ENCODE peak calls at places on chromosomes 7 and 10, in four cellular contexts. One of them, this sample, is unnamed.

GRCh38 chr10:78925800-78926319 is 142.9 kb upstream of the ZMIZ1 start:
- DNase-seq in kidney: no peak
- DNase-seq in lower lobe of right lung: no peak
- DNase-seq in cardiac fibroblast: peak
- DNase-seq in this sample: no peak

GRCh38 chr10:55491712-55492111 is 690.7 kb upstream of the PCDH15 start:
- DNase-seq in kidney: no peak
- DNase-seq in lower lobe of right lung: no peak
- DNase-seq in cardiac fibroblast: no peak
- DNase-seq in this sample: no peak

GRCh38 chr10:28492093-28492492 is 40.8 kb upstream of the WAC start:
- DNase-seq in kidney: no peak
- DNase-seq in lower lobe of right lung: no peak
- DNase-seq in cardiac fibroblast: no peak
- DNase-seq in this sample: no peak

GRCh38 chr10:101319241-101319915 is 34.6 kb upstream of the BTRC start:
- DNase-seq in kidney: no peak
- DNase-seq in lower lobe of right lung: no peak
- DNase-seq in cardiac fibroblast: peak
- DNase-seq in this sample: peak

GRCh38 chr10:70035531-70035930 is 17.1 kb upstream of the MACROH2A2 start:
- DNase-seq in kidney: no peak
- DNase-seq in lower lobe of right lung: no peak
- DNase-seq in cardiac fibroblast: no peak
- DNase-seq in this sample: no peak

GRCh38 chr10:59079386-59080226 is 96.8 kb upstream of the PHYHIPL start:
- DNase-seq in kidney: no peak
- DNase-seq in lower lobe of right lung: no peak
- DNase-seq in cardiac fibroblast: peak
- DNase-seq in this sample: no peak

GRCh38 chr7:138097064-138097741 is 20.9 kb downstream of the AKR1D1 start:
- DNase-seq in kidney: no peak
- DNase-seq in lower lobe of right lung: no peak
- DNase-seq in cardiac fibroblast: peak
- DNase-seq in this sample: no peak

GRCh38 chr10:87861566-87861952 is 1.8 kb downstream of the KLLN start:
- DNase-seq in kidney: peak
- DNase-seq in lower lobe of right lung: peak
- DNase-seq in cardiac fibroblast: peak
- DNase-seq in this sample: peak

GRCh38 chr10:131177431-131178327 is 133.8 kb downstream of the TCERG1L start:
- DNase-seq in kidney: peak
- DNase-seq in lower lobe of right lung: no peak
- DNase-seq in cardiac fibroblast: no peak
- DNase-seq in this sample: no peak

GRCh38 chr7:1928555-1929348 is 258.7 kb downstream of the ELFN1 start:
- DNase-seq in kidney: peak
- DNase-seq in lower lobe of right lung: peak
- DNase-seq in cardiac fibroblast: no peak
- DNase-seq in this sample: no peak

GRCh38 chr7:17396692-17397091 is 98.2 kb downstream of the AHR start:
- DNase-seq in kidney: no peak
- DNase-seq in lower lobe of right lung: no peak
- DNase-seq in cardiac fibroblast: no peak
- DNase-seq in this sample: no peak

GRCh38 chr10:98555011-98555619 is 108.4 kb upstream of the HPS1 start:
- DNase-seq in kidney: no peak
- DNase-seq in lower lobe of right lung: no peak
- DNase-seq in cardiac fibroblast: no peak
- DNase-seq in this sample: no peak

GRCh38 chr10:104253106-104253505 is 1.6 kb upstream of the GSTO1 start:
- DNase-seq in kidney: no peak
- DNase-seq in lower lobe of right lung: no peak
- DNase-seq in cardiac fibroblast: no peak
- DNase-seq in this sample: no peak

DNA sequence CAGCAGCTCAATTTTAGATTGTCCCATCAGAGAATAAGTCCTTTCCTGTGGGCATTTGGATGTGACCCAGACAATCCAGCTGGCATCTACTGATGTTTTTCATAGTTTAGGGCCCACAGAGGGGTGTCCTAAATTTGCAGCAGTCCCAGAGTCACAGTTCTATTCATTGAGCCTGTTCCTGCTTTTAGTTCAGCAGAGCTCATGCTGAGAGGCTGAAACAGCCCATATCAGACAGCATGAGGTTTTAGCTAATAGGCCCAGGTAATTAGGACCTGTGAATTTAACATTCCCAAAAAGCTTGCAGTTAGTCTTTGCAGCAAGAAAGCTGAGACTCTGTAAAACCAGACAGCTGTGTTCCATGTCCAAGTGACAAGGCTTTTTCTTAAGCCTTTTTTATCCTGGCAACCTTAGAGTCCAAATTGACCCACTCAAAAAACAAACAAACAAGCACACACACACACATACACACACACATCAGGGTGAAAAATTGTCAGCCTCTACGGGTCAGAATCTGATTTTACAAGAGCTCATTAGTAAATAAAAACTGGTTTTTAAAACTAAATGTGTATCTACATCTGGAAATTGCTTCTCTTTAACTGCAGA is 33.8 kb downstream of the ANKIB1 start:
- DNase-seq in kidney: no peak
- DNase-seq in lower lobe of right lung: no peak
- DNase-seq in cardiac fibroblast: no peak
- DNase-seq in this sample: no peak
- H3K4me3 ChIP-seq in kidney: no peak
- H3K4me3 ChIP-seq in lower lobe of right lung: no peak
- H3K4me3 ChIP-seq in cardiac fibroblast: no peak
- H3K4me3 ChIP-seq in this sample: no peak

GRCh38 chr7:45922810-45923209 is 1.7 kb upstream of the IGFBP3 start:
- DNase-seq in kidney: no peak
- DNase-seq in lower lobe of right lung: no peak
- DNase-seq in cardiac fibroblast: peak
- DNase-seq in this sample: no peak
- H3K4me3 ChIP-seq in kidney: peak
- H3K4me3 ChIP-seq in lower lobe of right lung: peak
- H3K4me3 ChIP-seq in cardiac fibroblast: peak
- H3K4me3 ChIP-seq in this sample: peak

DNA sequence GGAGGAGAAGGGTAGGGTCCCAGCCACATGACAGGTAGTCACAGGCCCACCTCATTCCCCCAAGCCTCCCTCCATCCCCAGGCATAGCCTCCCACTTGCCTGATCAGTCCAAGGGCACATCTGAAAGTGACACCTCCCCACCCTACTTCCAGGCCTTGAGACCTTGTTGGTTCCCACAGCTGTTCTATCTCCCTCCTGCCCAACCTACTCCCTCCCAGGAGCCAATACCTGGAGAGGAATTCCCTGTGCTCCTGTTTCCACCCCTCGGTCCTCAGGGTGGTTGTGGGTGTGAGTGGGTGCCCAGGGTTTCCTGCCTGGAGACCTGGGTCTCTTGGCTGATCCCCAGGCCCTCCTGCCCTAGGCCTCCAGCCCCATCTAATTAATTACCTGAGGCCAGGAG is 11.6 kb upstream of the IMPDH1 start:
- DNase-seq in kidney: no peak
- DNase-seq in lower lobe of right lung: no peak
- DNase-seq in cardiac fibroblast: no peak
- DNase-seq in this sample: no peak
- H3K4me3 ChIP-seq in kidney: no peak
- H3K4me3 ChIP-seq in lower lobe of right lung: no peak
- H3K4me3 ChIP-seq in cardiac fibroblast: no peak
- H3K4me3 ChIP-seq in this sample: no peak

DNA sequence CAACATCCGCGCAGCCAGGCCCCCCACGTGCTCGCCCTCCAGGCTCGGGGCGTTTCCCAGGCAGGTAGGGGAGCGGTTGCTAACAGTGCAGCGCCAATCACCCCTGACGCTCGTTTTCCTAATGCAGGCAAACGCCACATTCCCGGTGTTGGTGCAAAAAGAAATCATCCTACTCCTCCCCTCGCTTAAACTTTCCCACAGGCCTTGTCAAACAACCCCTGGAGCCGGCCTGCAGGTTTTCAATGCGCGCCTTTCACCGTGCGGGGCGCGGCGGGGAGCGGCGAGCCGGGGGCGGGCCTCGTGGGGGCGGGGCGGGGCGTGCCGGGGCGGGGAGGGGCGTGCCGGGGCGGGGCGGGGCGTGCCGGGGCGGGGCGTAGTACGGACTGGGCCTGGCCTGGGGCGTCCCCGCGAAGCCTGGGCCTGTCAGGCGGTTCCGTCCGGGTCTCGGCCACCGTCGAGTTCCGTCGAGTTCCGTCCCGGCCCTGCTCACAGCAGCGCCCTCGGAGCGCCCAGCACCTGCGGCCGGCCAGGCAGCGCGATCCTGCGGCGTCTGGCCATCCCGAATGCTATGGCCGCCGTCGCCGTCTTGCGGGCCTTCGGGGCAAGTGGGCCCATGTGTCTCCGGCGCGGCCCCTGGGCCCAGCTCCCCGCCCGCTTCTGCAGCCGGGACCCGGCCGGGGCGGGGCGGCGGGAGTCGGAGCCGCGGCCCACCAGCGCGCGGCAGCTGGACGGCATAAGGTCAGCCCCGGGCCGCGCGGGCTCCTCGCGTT is at the start of gene ECHDC3:
- DNase-seq in kidney: peak
- DNase-seq in lower lobe of right lung: peak
- DNase-seq in cardiac fibroblast: peak
- DNase-seq in this sample: no peak
- H3K4me3 ChIP-seq in kidney: peak
- H3K4me3 ChIP-seq in lower lobe of right lung: peak
- H3K4me3 ChIP-seq in cardiac fibroblast: peak
- H3K4me3 ChIP-seq in this sample: peak

GRCh38 chr7:45021604-45022296 is 21.7 kb downstream of the CCM2 start:
- DNase-seq in kidney: no peak
- DNase-seq in lower lobe of right lung: no peak
- DNase-seq in cardiac fibroblast: peak
- DNase-seq in this sample: no peak
- H3K4me3 ChIP-seq in kidney: no peak
- H3K4me3 ChIP-seq in lower lobe of right lung: no peak
- H3K4me3 ChIP-seq in cardiac fibroblast: no peak
- H3K4me3 ChIP-seq in this sample: no peak

DNA sequence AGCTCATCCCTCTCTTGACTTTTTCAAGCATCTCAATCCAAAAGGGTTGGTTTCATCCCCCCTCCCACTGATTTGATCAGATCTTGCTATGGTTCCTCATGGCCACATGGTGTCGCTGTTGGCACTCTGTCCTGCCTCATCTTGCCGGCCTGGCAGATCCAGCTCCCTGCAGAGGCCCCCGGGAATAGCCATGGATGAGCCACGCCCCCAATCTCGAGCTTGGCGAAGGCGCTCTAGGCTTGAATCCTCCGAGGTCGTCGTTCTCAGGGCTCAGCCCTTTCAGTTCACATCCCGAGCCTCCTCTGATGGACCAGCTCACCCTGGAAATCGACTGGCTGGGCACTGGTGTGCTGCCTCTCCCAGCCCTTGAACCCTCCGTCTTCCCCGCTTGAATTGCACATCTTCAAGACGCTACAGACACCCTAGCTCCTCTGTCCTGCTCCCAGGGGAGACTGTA is 628.7 kb downstream of the TYW1 start:
- DNase-seq in kidney: peak
- DNase-seq in lower lobe of right lung: peak
- DNase-seq in cardiac fibroblast: peak
- DNase-seq in this sample: peak
- H3K4me3 ChIP-seq in kidney: peak
- H3K4me3 ChIP-seq in lower lobe of right lung: peak
- H3K4me3 ChIP-seq in cardiac fibroblast: peak
- H3K4me3 ChIP-seq in this sample: peak

GRCh38 chr10:60086421-60086820 is 180.1 kb upstream of the CCDC6 start:
- DNase-seq in kidney: no peak
- DNase-seq in lower lobe of right lung: no peak
- DNase-seq in cardiac fibroblast: no peak
- DNase-seq in this sample: no peak

GRCh38 chr10:60086862-60087261 is 180.5 kb upstream of the CCDC6 start:
- DNase-seq in kidney: no peak
- DNase-seq in lower lobe of right lung: no peak
- DNase-seq in cardiac fibroblast: no peak
- DNase-seq in this sample: no peak

GRCh38 chr10:60083039-60083344 is 176.6 kb upstream of the CCDC6 start:
- DNase-seq in kidney: no peak
- DNase-seq in lower lobe of right lung: no peak
- DNase-seq in cardiac fibroblast: no peak
- DNase-seq in this sample: no peak

DNA sequence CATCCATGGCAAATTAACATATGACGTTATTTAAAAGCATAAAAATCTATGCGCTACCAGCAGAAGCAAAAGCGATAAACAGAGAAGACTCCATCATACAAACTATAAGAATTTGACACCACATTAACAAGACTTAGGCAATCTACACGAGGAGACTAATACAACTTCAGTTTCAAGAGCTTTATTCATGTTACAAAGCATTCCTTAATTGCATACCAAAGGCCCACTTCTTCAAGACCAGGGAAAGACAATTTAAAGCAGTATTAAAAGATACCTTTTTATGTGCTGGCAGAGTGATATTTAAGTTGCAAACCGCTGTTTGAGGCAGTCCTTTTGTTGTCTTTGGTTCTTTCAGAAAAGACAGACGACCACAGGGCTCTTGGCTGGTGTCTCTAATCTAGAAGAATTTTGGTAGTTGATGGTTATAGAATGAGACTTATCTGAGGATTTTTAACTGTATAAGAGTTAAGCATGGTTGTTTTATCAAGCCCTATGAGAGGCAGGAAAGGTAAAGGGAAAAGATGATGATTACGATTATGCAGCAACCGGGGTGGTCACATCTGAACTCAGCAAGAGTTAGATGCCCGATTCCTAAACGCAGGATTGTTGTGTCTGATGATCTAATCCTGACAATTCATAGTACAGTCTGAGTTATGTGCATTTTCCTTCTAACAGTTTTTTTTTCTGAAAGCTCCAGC is 176.1 kb upstream of the CCDC6 start:
- DNase-seq in kidney: no peak
- DNase-seq in lower lobe of right lung: no peak
- DNase-seq in cardiac fibroblast: no peak
- DNase-seq in this sample: no peak
- H3K4me3 ChIP-seq in kidney: no peak
- H3K4me3 ChIP-seq in lower lobe of right lung: peak
- H3K4me3 ChIP-seq in cardiac fibroblast: no peak
- H3K4me3 ChIP-seq in this sample: no peak

This sample was measured in dorsolateral prefrontal cortex.